ENCODE peak calls at places on chromosomes 2 and 18, in seven cellular contexts. One of them, this sample, is unnamed.

GRCh38 chr2:157055660-157056199 is 201.8 kb upstream of the GALNT5 start:
- DNase-seq in H1: no peak
- DNase-seq in neuronal stem cell: no peak
- DNase-seq in trophoblast cell: no peak
- DNase-seq in mesendoderm: no peak
- DNase-seq in IMR-90: peak; percentile 53
- DNase-seq in mesenchymal stem cell: peak; percentile 29
- DNase-seq in this sample: no peak

GRCh38 chr18:37568671-37569070 is 3.1 kb upstream of the CELF4 start:
- DNase-seq in neuronal stem cell: no peak
- DNase-seq in IMR-90: no peak
- DNase-seq in trophoblast cell: no peak
- DNase-seq in mesendoderm: no peak
- DNase-seq in H1: no peak
- DNase-seq in mesenchymal stem cell: no peak
- DNase-seq in this sample: peak; percentile 11

GRCh38 chr2:15769676-15770075 is 170.7 kb upstream of the MYCN start:
- DNase-seq in mesendoderm: no peak
- DNase-seq in H1: no peak
- DNase-seq in neuronal stem cell: no peak
- DNase-seq in mesenchymal stem cell: no peak
- DNase-seq in trophoblast cell: no peak
- DNase-seq in IMR-90: no peak
- DNase-seq in this sample: no peak

GRCh38 chr18:13379930-13380665 is 161.5 kb downstream of the LDLRAD4 start:
- DNase-seq in trophoblast cell: no peak
- DNase-seq in neuronal stem cell: no peak
- DNase-seq in mesendoderm: no peak
- DNase-seq in H1: no peak
- DNase-seq in IMR-90: no peak
- DNase-seq in mesenchymal stem cell: no peak
- DNase-seq in this sample: no peak

GRCh38 chr2:39994151-39994550 is 215.1 kb upstream of the THUMPD2 start:
- DNase-seq in H1: no peak
- DNase-seq in trophoblast cell: no peak
- DNase-seq in mesenchymal stem cell: peak; percentile 41
- DNase-seq in neuronal stem cell: no peak
- DNase-seq in IMR-90: peak; percentile 92
- DNase-seq in mesendoderm: no peak
- DNase-seq in this sample: no peak

GRCh38 chr2:48933824-48934223 is 178.3 kb upstream of the LHCGR start:
- DNase-seq in mesendoderm: no peak
- DNase-seq in H1: no peak
- DNase-seq in neuronal stem cell: no peak
- DNase-seq in IMR-90: no peak
- DNase-seq in trophoblast cell: no peak
- DNase-seq in mesenchymal stem cell: no peak
- DNase-seq in this sample: no peak

GRCh38 chr2:2762898-2763287 is 431.8 kb upstream of the MYT1L start:
- DNase-seq in mesenchymal stem cell: no peak
- DNase-seq in H1: no peak
- DNase-seq in mesendoderm: no peak
- DNase-seq in trophoblast cell: no peak
- DNase-seq in neuronal stem cell: no peak
- DNase-seq in IMR-90: no peak
- DNase-seq in this sample: no peak

GRCh38 chr18:80132196-80132812 is 23.2 kb downstream of the ADNP2 start:
- DNase-seq in mesenchymal stem cell: no peak
- DNase-seq in H1: no peak
- DNase-seq in trophoblast cell: no peak
- DNase-seq in mesendoderm: no peak
- DNase-seq in IMR-90: no peak
- DNase-seq in neuronal stem cell: no peak
- DNase-seq in this sample: no peak

GRCh38 chr2:109612991-109613921 is 510 bp downstream of the SEPTIN10 start:
- DNase-seq in mesendoderm: peak; percentile 71
- DNase-seq in mesenchymal stem cell: peak; percentile 67
- DNase-seq in trophoblast cell: peak; percentile 43
- DNase-seq in neuronal stem cell: no peak
- DNase-seq in IMR-90: peak; percentile 61
- DNase-seq in H1: no peak
- DNase-seq in this sample: peak; percentile 39

GRCh38 chr2:231356474-231356849 is 39.0 kb upstream of the B3GNT7 start:
- DNase-seq in mesenchymal stem cell: no peak
- DNase-seq in IMR-90: peak; percentile 31
- DNase-seq in trophoblast cell: no peak
- DNase-seq in H1: no peak
- DNase-seq in mesendoderm: no peak
- DNase-seq in neuronal stem cell: no peak
- DNase-seq in this sample: no peak

GRCh38 chr2:234446404-234447076 is 50.3 kb downstream of the ARL4C start:
- DNase-seq in trophoblast cell: peak; percentile 55
- DNase-seq in neuronal stem cell: no peak
- DNase-seq in mesenchymal stem cell: peak; percentile 21
- DNase-seq in mesendoderm: no peak
- DNase-seq in IMR-90: no peak
- DNase-seq in H1: no peak
- DNase-seq in this sample: no peak

GRCh38 chr2:234444888-234445287 is 52.0 kb downstream of the ARL4C start:
- DNase-seq in mesenchymal stem cell: peak; percentile 96
- DNase-seq in trophoblast cell: no peak
- DNase-seq in IMR-90: peak; percentile 98
- DNase-seq in neuronal stem cell: no peak
- DNase-seq in mesendoderm: no peak
- DNase-seq in H1: no peak
- DNase-seq in this sample: no peak

GRCh38 chr2:234448506-234449169 is 48.2 kb downstream of the ARL4C start:
- DNase-seq in neuronal stem cell: peak; percentile 92
- DNase-seq in mesenchymal stem cell: peak; percentile 26
- DNase-seq in IMR-90: no peak
- DNase-seq in mesendoderm: no peak
- DNase-seq in H1: no peak
- DNase-seq in trophoblast cell: no peak
- DNase-seq in this sample: no peak

GRCh38 chr2:234447963-234448362 is 48.9 kb downstream of the ARL4C start:
- DNase-seq in mesendoderm: no peak
- DNase-seq in H1: no peak
- DNase-seq in mesenchymal stem cell: peak; percentile 9
- DNase-seq in neuronal stem cell: no peak
- DNase-seq in trophoblast cell: no peak
- DNase-seq in IMR-90: no peak
- DNase-seq in this sample: no peak

GRCh38 chr2:234447189-234447588 is 49.7 kb downstream of the ARL4C start:
- DNase-seq in neuronal stem cell: no peak
- DNase-seq in H1: no peak
- DNase-seq in IMR-90: no peak
- DNase-seq in mesenchymal stem cell: no peak
- DNase-seq in mesendoderm: no peak
- DNase-seq in trophoblast cell: no peak
- DNase-seq in this sample: no peak
- H3K23ac ChIP-seq in neuronal stem cell: no peak overlapping the region
- H3K23ac ChIP-seq in H1: no peak overlapping the region
- H3K23ac ChIP-seq in IMR-90: no peak overlapping the region
- H3K23ac ChIP-seq in mesenchymal stem cell: no peak overlapping the region
- H3K23ac ChIP-seq in mesendoderm: no peak overlapping the region
- H3K23ac ChIP-seq in trophoblast cell: no peak overlapping the region
- H3K23ac ChIP-seq in this sample: no peak overlapping the region

GRCh38 chr2:33086400-33087015 is 139.8 kb downstream of the LTBP1 start:
- DNase-seq in H1: no peak
- DNase-seq in mesendoderm: no peak
- DNase-seq in IMR-90: peak; percentile 67
- DNase-seq in trophoblast cell: no peak
- DNase-seq in mesenchymal stem cell: peak; percentile 39
- DNase-seq in neuronal stem cell: no peak
- DNase-seq in this sample: no peak

GRCh38 chr2:33085646-33086045 is 138.9 kb downstream of the LTBP1 start:
- DNase-seq in neuronal stem cell: no peak
- DNase-seq in mesenchymal stem cell: no peak
- DNase-seq in IMR-90: no peak
- DNase-seq in trophoblast cell: no peak
- DNase-seq in H1: no peak
- DNase-seq in mesendoderm: no peak
- DNase-seq in this sample: no peak

GRCh38 chr2:33081691-33082090 is 134.9 kb downstream of the LTBP1 start:
- DNase-seq in neuronal stem cell: no peak
- DNase-seq in H1: no peak
- DNase-seq in mesendoderm: no peak
- DNase-seq in mesenchymal stem cell: no peak
- DNase-seq in IMR-90: no peak
- DNase-seq in trophoblast cell: no peak
- DNase-seq in this sample: no peak

GRCh38 chr2:33083671-33084387 is 137.1 kb downstream of the LTBP1 start:
- DNase-seq in trophoblast cell: no peak
- DNase-seq in mesendoderm: no peak
- DNase-seq in H1: no peak
- DNase-seq in mesenchymal stem cell: no peak
- DNase-seq in neuronal stem cell: no peak
- DNase-seq in IMR-90: no peak
- DNase-seq in this sample: no peak

DNA sequence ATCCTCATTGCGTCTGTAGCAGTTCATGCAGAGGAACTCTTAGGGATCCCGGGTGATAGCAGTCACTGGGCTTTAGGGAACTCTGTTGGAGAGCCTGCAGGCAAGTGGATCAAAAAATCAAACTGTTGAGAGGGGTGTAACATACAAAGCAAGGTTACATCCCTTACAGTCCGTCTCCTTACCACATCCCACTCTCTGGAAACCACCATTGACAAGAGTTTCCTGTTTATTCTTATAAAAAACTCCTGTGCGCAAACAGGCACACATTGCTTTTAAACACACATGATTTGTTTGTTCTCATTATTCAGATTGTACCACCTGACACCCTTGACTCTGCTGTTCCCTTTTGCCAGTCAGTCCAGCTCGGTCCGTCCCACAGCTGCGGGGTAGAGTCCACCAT is 137.7 kb downstream of the LTBP1 start:
- DNase-seq in H1: no peak
- DNase-seq in mesenchymal stem cell: peak; percentile 52
- DNase-seq in trophoblast cell: no peak
- DNase-seq in neuronal stem cell: no peak
- DNase-seq in IMR-90: no peak
- DNase-seq in mesendoderm: no peak
- DNase-seq in this sample: no peak
- H3K79me1 ChIP-seq in H1: no peaks in the 10 kb centered on the region
- H3K79me1 ChIP-seq in mesenchymal stem cell: no peaks in the 10 kb centered on the region
- H3K79me1 ChIP-seq in trophoblast cell: no peaks in the 10 kb centered on the region
- H3K79me1 ChIP-seq in neuronal stem cell: no peaks in the 10 kb centered on the region
- H3K79me1 ChIP-seq in IMR-90: peaks cover 25% of the 10 kb centered on the region
- H3K79me1 ChIP-seq in mesendoderm: no peaks in the 10 kb centered on the region
- H3K79me1 ChIP-seq in this sample: no peaks in the 10 kb centered on the region

GRCh38 chr2:190585000-190585678 is 50.6 kb upstream of the NEMP2 start:
- DNase-seq in neuronal stem cell: no peak
- DNase-seq in trophoblast cell: no peak
- DNase-seq in mesendoderm: no peak
- DNase-seq in mesenchymal stem cell: no peak
- DNase-seq in H1: no peak
- DNase-seq in IMR-90: no peak
- DNase-seq in this sample: no peak

GRCh38 chr2:190581997-190582396 is 47.5 kb upstream of the NEMP2 start:
- DNase-seq in mesenchymal stem cell: no peak
- DNase-seq in trophoblast cell: no peak
- DNase-seq in H1: no peak
- DNase-seq in IMR-90: no peak
- DNase-seq in neuronal stem cell: no peak
- DNase-seq in mesendoderm: no peak
- DNase-seq in this sample: no peak

GRCh38 chr2:190582761-190583506 is 48.4 kb upstream of the NEMP2 start:
- DNase-seq in neuronal stem cell: no peak
- DNase-seq in mesendoderm: no peak
- DNase-seq in mesenchymal stem cell: peak; percentile 31
- DNase-seq in trophoblast cell: peak; percentile 37
- DNase-seq in IMR-90: peak; percentile 31
- DNase-seq in H1: no peak
- DNase-seq in this sample: no peak

GRCh38 chr2:190587106-190587505 is 52.6 kb upstream of the NEMP2 start:
- DNase-seq in trophoblast cell: no peak
- DNase-seq in mesenchymal stem cell: no peak
- DNase-seq in mesendoderm: no peak
- DNase-seq in IMR-90: no peak
- DNase-seq in H1: no peak
- DNase-seq in neuronal stem cell: no peak
- DNase-seq in this sample: no peak

DNA sequence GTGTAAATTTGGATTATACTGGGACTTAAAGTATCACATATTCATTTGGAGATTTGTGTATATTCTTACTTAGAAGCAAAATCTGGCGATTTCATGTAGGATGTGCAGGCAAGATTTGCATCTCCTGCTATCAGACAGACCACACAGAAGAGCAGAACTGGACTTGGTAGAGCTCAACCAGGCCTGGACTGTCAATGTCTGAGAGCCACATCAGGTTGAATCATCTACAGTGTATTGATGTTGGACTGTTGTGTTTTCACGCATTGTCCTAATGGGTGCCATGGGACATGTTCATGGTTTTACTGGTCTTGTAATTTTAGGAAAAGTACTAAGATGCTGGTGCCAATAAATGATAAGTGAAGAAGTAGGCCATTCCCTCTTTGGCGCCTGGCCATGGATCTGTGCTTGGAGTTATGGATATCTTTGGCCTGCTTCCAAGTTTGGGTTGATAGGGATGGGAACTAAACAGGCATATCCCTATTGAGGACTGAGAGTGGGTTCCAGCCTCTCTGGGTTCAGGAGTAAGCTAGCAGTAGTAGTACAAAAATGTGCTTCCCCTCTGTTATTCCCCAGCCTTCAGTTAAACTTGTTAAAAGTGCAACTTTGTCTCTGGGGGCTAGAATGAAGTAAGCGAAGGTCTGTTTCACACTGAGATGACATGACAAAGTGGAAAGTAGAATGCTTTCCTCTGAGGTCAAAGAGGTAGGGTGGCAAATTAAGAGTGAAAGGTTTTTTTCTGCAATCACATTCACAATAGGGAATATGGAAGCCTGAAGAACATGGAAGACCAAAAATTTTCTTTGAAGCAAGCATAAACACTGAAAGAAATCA is 49.2 kb upstream of the NEMP2 start:
- DNase-seq in IMR-90: no peak
- DNase-seq in mesenchymal stem cell: no peak
- DNase-seq in neuronal stem cell: no peak
- DNase-seq in trophoblast cell: no peak
- DNase-seq in H1: no peak
- DNase-seq in mesendoderm: no peak
- DNase-seq in this sample: no peak
- H3K23ac ChIP-seq in IMR-90: no peak overlapping the region
- H3K23ac ChIP-seq in mesenchymal stem cell: no peak overlapping the region
- H3K23ac ChIP-seq in neuronal stem cell: no peak overlapping the region
- H3K23ac ChIP-seq in trophoblast cell: no peak overlapping the region
- H3K23ac ChIP-seq in H1: no peak overlapping the region
- H3K23ac ChIP-seq in mesendoderm: no peak overlapping the region
- H3K23ac ChIP-seq in this sample: no peak overlapping the region

GRCh38 chr18:5137261-5137660 is 59.8 kb downstream of the AKAIN1 start:
- DNase-seq in mesendoderm: no peak
- DNase-seq in H1: no peak
- DNase-seq in trophoblast cell: no peak
- DNase-seq in neuronal stem cell: no peak
- DNase-seq in mesenchymal stem cell: no peak
- DNase-seq in IMR-90: no peak
- DNase-seq in this sample: no peak
- H3K79me1 ChIP-seq in mesendoderm: no peaks in the 10 kb centered on the region
- H3K79me1 ChIP-seq in H1: no peaks in the 10 kb centered on the region
- H3K79me1 ChIP-seq in trophoblast cell: no peaks in the 10 kb centered on the region
- H3K79me1 ChIP-seq in neuronal stem cell: no peaks in the 10 kb centered on the region
- H3K79me1 ChIP-seq in mesenchymal stem cell: no peaks in the 10 kb centered on the region
- H3K79me1 ChIP-seq in IMR-90: no peaks in the 10 kb centered on the region
- H3K79me1 ChIP-seq in this sample: no peaks in the 10 kb centered on the region